ENCODE peak calls at places on chromosome 4, in eight cellular contexts. One of them, this sample, is unnamed.

GRCh38 chr4:147587061-147587460 is 30.1 kb upstream of the TMEM184C start:
- DNase-seq in EL: no peak
- DNase-seq in GM04504: no peak
- DNase-seq in anterior cingulate cortex: no peak
- DNase-seq in astrocyte of the spinal cord: no peak
- DNase-seq in NCI-H1694: no peak
- DNase-seq in erythroblast: no peak
- DNase-seq in activated CD8-positive, alpha-beta memory T cell treated with anti-CD3 and anti-CD28 coated beads, Interleukin-2, amount 50 U/mL, for 48 hours: no peak
- DNase-seq in this sample: no peak

GRCh38 chr4:183926950-183927349 is 21.8 kb downstream of the STOX2 start:
- DNase-seq in anterior cingulate cortex: no peak
- DNase-seq in activated CD8-positive, alpha-beta memory T cell treated with anti-CD3 and anti-CD28 coated beads, Interleukin-2, amount 50 U/mL, for 48 hours: no peak
- DNase-seq in erythroblast: no peak
- DNase-seq in EL: no peak
- DNase-seq in NCI-H1694: no peak
- DNase-seq in GM04504: no peak
- DNase-seq in astrocyte of the spinal cord: no peak
- DNase-seq in this sample: no peak

GRCh38 chr4:169404959-169405358 is 134.2 kb upstream of the SH3RF1 start:
- DNase-seq in GM04504: no peak
- DNase-seq in erythroblast: no peak
- DNase-seq in anterior cingulate cortex: no peak
- DNase-seq in activated CD8-positive, alpha-beta memory T cell treated with anti-CD3 and anti-CD28 coated beads, Interleukin-2, amount 50 U/mL, for 48 hours: no peak
- DNase-seq in NCI-H1694: no peak
- DNase-seq in EL: no peak
- DNase-seq in astrocyte of the spinal cord: no peak
- DNase-seq in this sample: no peak

GRCh38 chr4:170052919-170053318 is 26.7 kb upstream of the MFAP3L start:
- DNase-seq in anterior cingulate cortex: no peak
- DNase-seq in GM04504: no peak
- DNase-seq in astrocyte of the spinal cord: no peak
- DNase-seq in EL: no peak
- DNase-seq in activated CD8-positive, alpha-beta memory T cell treated with anti-CD3 and anti-CD28 coated beads, Interleukin-2, amount 50 U/mL, for 48 hours: no peak
- DNase-seq in erythroblast: no peak
- DNase-seq in NCI-H1694: no peak
- DNase-seq in this sample: no peak

GRCh38 chr4:187606581-187606980 is 389.0 kb upstream of the ZFP42 start:
- DNase-seq in GM04504: peak
- DNase-seq in erythroblast: peak
- DNase-seq in anterior cingulate cortex: peak
- DNase-seq in NCI-H1694: peak
- DNase-seq in activated CD8-positive, alpha-beta memory T cell treated with anti-CD3 and anti-CD28 coated beads, Interleukin-2, amount 50 U/mL, for 48 hours: no peak
- DNase-seq in astrocyte of the spinal cord: peak
- DNase-seq in EL: peak
- DNase-seq in this sample: peak

GRCh38 chr4:157687971-157688370 is 467.4 kb downstream of the GRIA2 start:
- DNase-seq in astrocyte of the spinal cord: no peak
- DNase-seq in erythroblast: no peak
- DNase-seq in NCI-H1694: no peak
- DNase-seq in EL: no peak
- DNase-seq in activated CD8-positive, alpha-beta memory T cell treated with anti-CD3 and anti-CD28 coated beads, Interleukin-2, amount 50 U/mL, for 48 hours: no peak
- DNase-seq in GM04504: no peak
- DNase-seq in anterior cingulate cortex: no peak
- DNase-seq in this sample: no peak

GRCh38 chr4:186015212-186015817 is 53.6 kb upstream of the TLR3 start:
- DNase-seq in astrocyte of the spinal cord: no peak
- DNase-seq in erythroblast: no peak
- DNase-seq in EL: no peak
- DNase-seq in GM04504: no peak
- DNase-seq in activated CD8-positive, alpha-beta memory T cell treated with anti-CD3 and anti-CD28 coated beads, Interleukin-2, amount 50 U/mL, for 48 hours: no peak
- DNase-seq in NCI-H1694: no peak
- DNase-seq in anterior cingulate cortex: no peak
- DNase-seq in this sample: no peak

GRCh38 chr4:1090465-1091440 is 22.6 kb downstream of the RNF212 start:
- DNase-seq in erythroblast: no peak
- DNase-seq in GM04504: no peak
- DNase-seq in activated CD8-positive, alpha-beta memory T cell treated with anti-CD3 and anti-CD28 coated beads, Interleukin-2, amount 50 U/mL, for 48 hours: peak
- DNase-seq in EL: no peak
- DNase-seq in astrocyte of the spinal cord: no peak
- DNase-seq in anterior cingulate cortex: no peak
- DNase-seq in NCI-H1694: no peak
- DNase-seq in this sample: no peak

This sample was measured in astrocyte of the cerebellum.